ENCODE peak calls at places on chromosomes 7 and 10, in eight cellular contexts. N is breast epithelium, C is A549, G is sigmoid colon, D is HCT116, I is uterus, Y is heart left ventricle, S is IMR-90. K is an unnamed sample.

GRCh38 chr10:34433241-34434076 is 381.6 kb downstream of the PARD3 start:
- DNase-seq in N (no peak), C (no peak), G (no peak), D (no peak), I (no peak), Y (no peak), S (peak), K (no peak)

GRCh38 chr10:62637249-62638061 is 167.1 kb upstream of the ADO start:
- DNase-seq in N (no peak), C (no peak), G (no peak), D (no peak), I (no peak), Y (no peak), S (peak), K (no peak)

GRCh38 chr7:132077986-132078385 is 498.3 kb downstream of the PLXNA4 start:
- DNase-seq in N (no peak), C (no peak), G (peak), D (no peak), I (peak), Y (no peak), S (peak), K (no peak)

GRCh38 chr10:73967022-73967429 is 30.9 kb upstream of the VCL start:
- DNase-seq in N (no peak), C (no peak), G (no peak), D (no peak), I (no peak), Y (no peak), S (no peak), K (peak)

GRCh38 chr10:87670591-87670990 is 10.9 kb downstream of the PAPSS2 start:
- DNase-seq in N (no peak), C (no peak), G (no peak), D (no peak), I (no peak), Y (no peak), S (peak), K (no peak)

GRCh38 chr10:29658984-29659769 is 24.4 kb upstream of the SVIL start:
- DNase-seq in N (no peak), C (peak), G (peak), D (peak), I (peak), Y (no peak), S (peak), K (peak)

GRCh38 chr10:30413996-30414576 is 19.9 kb upstream of the MAP3K8 start:
- DNase-seq in N (no peak), C (peak), G (no peak), D (peak), I (no peak), Y (no peak), S (peak), K (no peak)

GRCh38 chr7:51315393-51316261 is 982 bp downstream of the COBL start:
- DNase-seq in N (peak), C (peak), G (peak), D (peak), I (no peak), Y (peak), S (no peak), K (no peak)

GRCh38 chr7:7236041-7236440 is 53.7 kb downstream of the C1GALT1 start:
- DNase-seq in N (no peak), C (no peak), G (no peak), D (no peak), I (no peak), Y (no peak), S (no peak), K (no peak)

GRCh38 chr7:121744877-121745276 is 128.1 kb upstream of the PTPRZ1 start:
- DNase-seq in N (no peak), C (no peak), G (no peak), D (no peak), I (no peak), Y (no peak), S (no peak), K (no peak)

GRCh38 chr10:51918921-51919325 is 219.5 kb upstream of the CSTF2T start:
- DNase-seq in N (no peak), C (no peak), G (no peak), D (no peak), I (no peak), Y (no peak), S (no peak), K (no peak)

GRCh38 chr10:99560277-99561126 is 27.8 kb downstream of the NKX2-3 start:
- DNase-seq in N (no peak), C (peak), G (peak), D (peak), I (peak), Y (no peak), S (peak), K (no peak)

GRCh38 chr10:13087986-13088618 is 11.9 kb upstream of the OPTN start:
- DNase-seq in N (no peak), C (peak), G (no peak), D (peak), I (no peak), Y (no peak), S (peak), K (no peak)

GRCh38 chr7:34057136-34057535 is 151.8 kb downstream of the BMPER start:
- DNase-seq in N (no peak), C (no peak), G (no peak), D (no peak), I (no peak), Y (no peak), S (no peak), K (no peak)

GRCh38 chr7:4934419-4935025 is 24.5 kb downstream of the MMD2 start:
- DNase-seq in N (no peak), C (no peak), G (no peak), D (no peak), I (no peak), Y (no peak), S (no peak), K (no peak)

GRCh38 chr10:103885617-103886016 is 30.2 kb upstream of the SH3PXD2A start:
- DNase-seq in N (no peak), C (no peak), G (peak), D (no peak), I (no peak), Y (no peak), S (peak), K (no peak)

GRCh38 chr7:27873981-27874957 is 134.3 kb downstream of the TAX1BP1 start:
- DNase-seq in N (no peak), C (peak), G (no peak), D (no peak), I (no peak), Y (peak), S (peak), K (no peak)

GRCh38 chr7:116948934-116949333 is 4.4 kb upstream of the ST7 start:
- DNase-seq in N (no peak), C (no peak), G (no peak), D (no peak), I (no peak), Y (no peak), S (no peak), K (no peak)

GRCh38 chr10:13421382-13421917 is 73.4 kb upstream of the SEPHS1 start:
- DNase-seq in N (no peak), C (no peak), G (no peak), D (no peak), I (no peak), Y (no peak), S (no peak), K (no peak)

GRCh38 chr10:32417906-32418547 is 27.9 kb upstream of the CCDC7 start:
- DNase-seq in N (no peak), C (no peak), G (peak), D (no peak), I (peak), Y (no peak), S (peak), K (no peak)

DNA sequence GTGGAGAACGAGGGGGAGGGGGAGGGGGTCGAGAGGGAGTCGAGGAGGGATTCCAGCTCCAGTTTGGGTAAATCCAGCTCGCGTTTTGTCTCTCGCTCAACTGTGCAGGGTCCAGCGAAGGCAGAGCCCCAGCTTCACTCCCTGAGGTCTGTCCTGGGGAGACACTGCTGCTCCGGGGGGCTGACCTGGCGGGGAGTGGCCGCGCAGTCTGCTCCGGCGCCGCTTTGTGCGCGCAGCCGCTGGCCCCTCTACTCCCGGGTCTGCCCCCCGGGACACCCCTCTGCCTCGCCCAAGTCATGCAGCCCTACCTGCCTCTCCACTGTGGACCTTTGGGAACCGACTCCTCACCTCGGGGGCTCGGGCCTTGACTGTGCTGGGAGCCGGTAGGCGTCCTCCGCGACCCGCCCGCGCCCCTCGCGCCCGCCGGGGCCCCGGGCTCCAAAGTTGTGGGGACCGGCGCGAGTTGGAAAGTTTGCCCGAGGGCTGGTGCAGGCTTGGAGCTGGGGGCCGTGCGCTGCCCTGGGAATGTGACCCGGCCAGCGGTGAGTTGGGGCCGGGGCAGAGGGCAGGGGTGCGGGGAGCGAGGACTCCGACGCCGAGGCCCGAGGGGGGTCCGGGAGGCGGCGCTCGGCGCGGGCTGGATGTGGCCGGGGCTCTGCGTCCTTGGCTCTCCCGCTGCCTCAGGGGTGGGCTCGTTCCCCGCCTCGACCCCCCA is at the start of gene TET1:
- DNase-seq in N (peak), C (peak), G (peak), D (peak), I (peak), Y (peak), S (peak), K (peak)
- TF ChIP-seq POLR2A in N (no peak), C (peak), G (peak), D (peak), I (no peak), Y (no peak), S (peak), K (no peak)

GRCh38 chr7:100893318-100893895 is 2.3 kb downstream of the ACHE start:
- DNase-seq in N (no peak), C (no peak), G (peak), D (no peak), I (no peak), Y (no peak), S (no peak), K (no peak)

GRCh38 chr7:100890640-100891521 is 1.4 kb upstream of the UFSP1 start:
- DNase-seq in N (no peak), C (no peak), G (peak), D (no peak), I (no peak), Y (peak), S (no peak), K (peak)

GRCh38 chr7:100892364-100893317 is 3.0 kb downstream of the ACHE start:
- DNase-seq in N (no peak), C (no peak), G (peak), D (no peak), I (no peak), Y (no peak), S (no peak), K (no peak)

GRCh38 chr7:100889761-100890639 is 485 bp upstream of the UFSP1 start:
- DNase-seq in N (peak), C (peak), G (peak), D (peak), I (peak), Y (peak), S (peak), K (peak)

DNA sequence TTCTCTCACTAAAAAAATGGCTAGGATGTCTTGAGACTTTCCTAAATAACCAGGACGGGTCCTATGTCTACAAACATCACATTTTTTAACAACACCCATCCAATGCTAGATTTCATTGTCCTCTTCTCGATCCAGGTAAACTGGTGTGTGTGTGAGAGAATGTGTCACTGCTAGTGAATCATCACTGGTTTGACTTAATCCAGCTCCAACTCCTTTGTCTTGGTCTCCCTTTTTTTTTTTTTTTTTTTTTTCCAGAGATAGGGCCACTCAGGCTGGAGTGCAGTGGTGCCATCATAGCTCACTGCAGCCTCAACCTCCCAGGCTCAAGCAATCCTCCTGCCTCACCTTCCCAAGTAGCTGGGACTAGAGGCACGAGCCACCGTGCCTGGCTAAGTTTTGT is 2.0 kb upstream of the UFSP1 start:
- DNase-seq in N (no peak), C (peak), G (no peak), D (no peak), I (no peak), Y (no peak), S (peak), K (no peak)
- H3K4me3 ChIP-seq in N (no peak), C (no peak), G (no peak), D (no peak), I (no peak), Y (no peak), S (no peak), K (no peak)

GRCh38 chr7:76310102-76310957 is 7.9 kb downstream of the HSPB1 start:
- DNase-seq in N (peak), C (no peak), G (peak), D (no peak), I (peak), Y (peak), S (no peak), K (no peak)

GRCh38 chr7:76315372-76315771 is 12.9 kb downstream of the HSPB1 start:
- DNase-seq in N (no peak), C (no peak), G (no peak), D (no peak), I (no peak), Y (no peak), S (no peak), K (no peak)

GRCh38 chr7:76316984-76317781 is 14.7 kb downstream of the HSPB1 start:
- DNase-seq in N (no peak), C (no peak), G (no peak), D (no peak), I (peak), Y (no peak), S (no peak), K (no peak)

GRCh38 chr7:76317782-76318487 is 15.5 kb downstream of the HSPB1 start:
- DNase-seq in N (peak), C (peak), G (peak), D (peak), I (peak), Y (peak), S (peak), K (peak)

GRCh38 chr7:76314042-76314721 is 11.7 kb downstream of the HSPB1 start:
- DNase-seq in N (peak), C (peak), G (peak), D (peak), I (peak), Y (peak), S (peak), K (peak)
- TF ChIP-seq CTCF in N (peak), C (peak), G (peak), D (peak), I (peak), Y (peak), S (peak), K (no peak)

GRCh38 chr10:7424315-7424714 is 13.5 kb upstream of the SFMBT2 start:
- DNase-seq in N (no peak), C (no peak), G (no peak), D (no peak), I (no peak), Y (no peak), S (no peak), K (no peak)

GRCh38 chr10:7428673-7429350 is 18.0 kb upstream of the SFMBT2 start:
- DNase-seq in N (no peak), C (no peak), G (no peak), D (no peak), I (no peak), Y (no peak), S (no peak), K (no peak)

GRCh38 chr10:7423521-7423920 is 12.7 kb upstream of the SFMBT2 start:
- DNase-seq in N (no peak), C (no peak), G (no peak), D (no peak), I (no peak), Y (no peak), S (no peak), K (no peak)

GRCh38 chr10:7426349-7426748 is 15.5 kb upstream of the SFMBT2 start:
- DNase-seq in N (no peak), C (no peak), G (no peak), D (no peak), I (no peak), Y (no peak), S (no peak), K (no peak)

DNA sequence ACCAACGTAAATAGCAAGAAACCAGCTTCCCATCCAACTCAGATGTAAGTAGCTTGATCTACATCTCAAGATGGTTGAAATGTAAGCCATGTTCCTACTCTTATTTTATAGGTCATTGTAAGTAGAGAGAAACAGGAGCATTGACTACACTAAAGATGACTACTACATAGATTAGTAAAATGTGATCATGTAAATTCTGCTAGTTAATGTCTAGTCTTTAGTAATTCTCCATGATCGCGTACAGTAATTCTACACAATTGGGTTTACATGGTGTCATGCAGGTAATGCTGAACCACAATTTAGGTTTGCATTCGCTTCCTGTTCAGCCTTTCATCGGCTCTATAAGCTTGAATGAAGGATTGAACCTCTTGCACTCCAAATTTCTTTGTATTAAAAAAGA is 14.9 kb upstream of the SFMBT2 start:
- DNase-seq in N (no peak), C (no peak), G (no peak), D (no peak), I (no peak), Y (no peak), S (no peak), K (no peak)
- TF ChIP-seq POLR2A in N (no peak), C (no peak), G (no peak), D (no peak), I (no peak), Y (no peak), S (no peak), K (no peak)

DNA sequence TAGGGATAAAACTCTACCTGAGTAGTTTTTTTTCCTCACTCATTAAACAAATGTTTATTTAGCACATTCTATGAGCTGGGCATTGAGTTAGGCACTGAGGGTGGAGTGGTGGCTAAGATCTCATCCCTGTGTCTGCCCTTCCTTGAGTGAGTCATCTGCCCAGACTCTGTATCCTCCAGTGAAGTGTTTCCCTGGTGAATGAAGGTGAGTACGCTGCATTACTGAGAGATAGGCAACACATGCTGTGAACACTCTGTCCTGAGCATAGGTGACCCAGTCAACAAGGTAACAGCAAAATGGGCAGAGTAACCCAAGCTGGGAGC is 5.8 kb downstream of the PITX3 start:
- DNase-seq in N (no peak), C (peak), G (no peak), D (no peak), I (no peak), Y (no peak), S (peak), K (no peak)
- H3K4me3 ChIP-seq in N (no peak), C (no peak), G (no peak), D (no peak), I (no peak), Y (no peak), S (no peak), K (no peak)

DNA sequence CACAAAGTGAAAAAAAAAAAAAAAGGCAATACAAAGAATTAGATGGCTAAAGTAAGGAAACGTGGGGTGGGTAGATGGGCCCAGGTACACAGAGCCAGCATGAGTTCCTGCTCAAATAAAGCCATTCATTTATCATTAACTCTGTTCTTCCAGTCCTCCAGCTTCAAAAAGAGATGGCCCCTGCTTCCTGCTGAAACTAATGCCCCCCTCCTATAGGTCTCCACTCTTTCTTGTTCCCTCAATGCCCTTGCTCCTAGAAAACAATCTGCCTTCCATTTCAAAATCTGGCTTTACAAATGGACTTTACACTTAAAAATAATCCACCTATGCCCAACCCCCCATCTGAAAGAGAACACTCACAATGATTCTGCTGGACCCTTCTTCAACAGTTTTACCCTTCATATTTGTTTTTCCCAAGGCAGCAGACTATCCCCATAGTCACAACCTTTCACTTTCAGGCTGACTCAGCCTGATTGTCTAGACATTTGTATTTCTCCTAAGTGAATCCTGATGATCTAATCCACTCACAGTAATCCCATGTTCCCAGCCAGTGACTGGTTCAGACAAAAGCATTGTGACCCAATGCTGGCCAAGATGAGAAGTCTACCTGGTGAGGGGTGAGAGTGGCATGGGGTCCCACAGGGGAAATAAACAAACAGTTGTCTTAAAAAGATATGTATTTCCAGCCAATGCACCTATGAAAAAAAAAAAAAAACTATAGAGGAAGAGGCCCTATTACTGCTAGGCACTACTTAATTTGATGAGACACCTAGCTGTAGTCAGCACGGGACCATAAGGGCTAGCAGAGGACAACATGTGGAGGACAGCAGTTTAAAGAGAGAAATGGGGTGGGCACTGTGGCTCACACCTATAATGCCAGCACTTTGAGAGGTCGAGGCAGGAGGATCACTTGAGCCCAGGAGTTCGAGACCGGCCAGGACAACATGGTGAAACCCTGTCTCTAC is 74.6 kb upstream of the GRID1 start:
- DNase-seq in N (no peak), C (peak), G (no peak), D (no peak), I (no peak), Y (no peak), S (peak), K (no peak)
- TF ChIP-seq CTCF in N (no peak), C (no peak), G (no peak), D (no peak), I (no peak), Y (no peak), S (no peak), K (no peak)